ENCODE peak calls at places on chromosomes 3 and 15, in seven cellular contexts. One of them, this sample, is unnamed.
A peak's percentile ranks its signal among the peaks of the same experiment; 100 is the strongest.

GRCh38 chr3:127097516-127097915 is 95.4 kb upstream of the PRR23E start:
- DNase-seq in CD8-positive, alpha-beta T cell: no peak
- DNase-seq in fibroblast of lung: no peak
- DNase-seq in colonic mucosa: no peak
- DNase-seq in Peyer's patch: no peak
- DNase-seq in GM23338: no peak
- DNase-seq in naive thymus-derived CD4-positive, alpha-beta T cell: no peak
- DNase-seq in this sample: no peak

GRCh38 chr15:57403007-57403406 is 26.7 kb downstream of the CGNL1 start:
- DNase-seq in CD8-positive, alpha-beta T cell: no peak
- DNase-seq in fibroblast of lung: no peak
- DNase-seq in colonic mucosa: no peak
- DNase-seq in Peyer's patch: no peak
- DNase-seq in GM23338: no peak
- DNase-seq in naive thymus-derived CD4-positive, alpha-beta T cell: no peak
- DNase-seq in this sample: peak; percentile 23

GRCh38 chr3:136728918-136729317 is 23.3 kb downstream of the STAG1 start:
- DNase-seq in CD8-positive, alpha-beta T cell: no peak
- DNase-seq in fibroblast of lung: peak; percentile 89
- DNase-seq in colonic mucosa: no peak
- DNase-seq in Peyer's patch: no peak
- DNase-seq in GM23338: peak; percentile 44
- DNase-seq in naive thymus-derived CD4-positive, alpha-beta T cell: no peak
- DNase-seq in this sample: no peak

GRCh38 chr3:177898185-177898584 is 638.1 kb upstream of the KCNMB2 start:
- DNase-seq in CD8-positive, alpha-beta T cell: no peak
- DNase-seq in fibroblast of lung: no peak
- DNase-seq in colonic mucosa: no peak
- DNase-seq in Peyer's patch: no peak
- DNase-seq in GM23338: no peak
- DNase-seq in naive thymus-derived CD4-positive, alpha-beta T cell: no peak
- DNase-seq in this sample: no peak

GRCh38 chr3:38587548-38588131 is 61.8 kb downstream of the SCN5A start:
- DNase-seq in CD8-positive, alpha-beta T cell: no peak
- DNase-seq in fibroblast of lung: no peak
- DNase-seq in colonic mucosa: no peak
- DNase-seq in Peyer's patch: no peak
- DNase-seq in GM23338: no peak
- DNase-seq in naive thymus-derived CD4-positive, alpha-beta T cell: no peak
- DNase-seq in this sample: peak; percentile 17

GRCh38 chr3:194148383-194148782 is 12.4 kb downstream of the HES1 start:
- DNase-seq in CD8-positive, alpha-beta T cell: no peak
- DNase-seq in fibroblast of lung: peak; percentile 75
- DNase-seq in colonic mucosa: no peak
- DNase-seq in Peyer's patch: no peak
- DNase-seq in GM23338: no peak
- DNase-seq in naive thymus-derived CD4-positive, alpha-beta T cell: no peak
- DNase-seq in this sample: no peak

GRCh38 chr3:106589306-106589942 is 720.6 kb upstream of the CBLB start:
- DNase-seq in CD8-positive, alpha-beta T cell: no peak
- DNase-seq in fibroblast of lung: peak; percentile 93
- DNase-seq in colonic mucosa: no peak
- DNase-seq in Peyer's patch: no peak
- DNase-seq in GM23338: no peak
- DNase-seq in naive thymus-derived CD4-positive, alpha-beta T cell: no peak
- DNase-seq in this sample: no peak

GRCh38 chr3:101066776-101067175 is 73.6 kb upstream of the ABI3BP start:
- DNase-seq in CD8-positive, alpha-beta T cell: no peak
- DNase-seq in fibroblast of lung: peak; percentile 65
- DNase-seq in colonic mucosa: no peak
- DNase-seq in Peyer's patch: no peak
- DNase-seq in GM23338: no peak
- DNase-seq in naive thymus-derived CD4-positive, alpha-beta T cell: no peak
- DNase-seq in this sample: no peak

GRCh38 chr3:58672880-58673279 is 6.3 kb upstream of the FAM3D start:
- DNase-seq in CD8-positive, alpha-beta T cell: no peak
- DNase-seq in fibroblast of lung: no peak
- DNase-seq in colonic mucosa: no peak
- DNase-seq in Peyer's patch: no peak
- DNase-seq in GM23338: no peak
- DNase-seq in naive thymus-derived CD4-positive, alpha-beta T cell: no peak
- DNase-seq in this sample: no peak

GRCh38 chr15:56251315-56252091 is 7.8 kb upstream of the RFX7 start:
- DNase-seq in CD8-positive, alpha-beta T cell: no peak
- DNase-seq in fibroblast of lung: no peak
- DNase-seq in colonic mucosa: no peak
- DNase-seq in Peyer's patch: no peak
- DNase-seq in GM23338: no peak
- DNase-seq in naive thymus-derived CD4-positive, alpha-beta T cell: no peak
- DNase-seq in this sample: no peak

GRCh38 chr3:30964612-30965011 is 70.2 kb upstream of the GADL1 start:
- DNase-seq in CD8-positive, alpha-beta T cell: no peak
- DNase-seq in fibroblast of lung: no peak
- DNase-seq in colonic mucosa: no peak
- DNase-seq in Peyer's patch: no peak
- DNase-seq in GM23338: no peak
- DNase-seq in naive thymus-derived CD4-positive, alpha-beta T cell: no peak
- DNase-seq in this sample: no peak

DNA sequence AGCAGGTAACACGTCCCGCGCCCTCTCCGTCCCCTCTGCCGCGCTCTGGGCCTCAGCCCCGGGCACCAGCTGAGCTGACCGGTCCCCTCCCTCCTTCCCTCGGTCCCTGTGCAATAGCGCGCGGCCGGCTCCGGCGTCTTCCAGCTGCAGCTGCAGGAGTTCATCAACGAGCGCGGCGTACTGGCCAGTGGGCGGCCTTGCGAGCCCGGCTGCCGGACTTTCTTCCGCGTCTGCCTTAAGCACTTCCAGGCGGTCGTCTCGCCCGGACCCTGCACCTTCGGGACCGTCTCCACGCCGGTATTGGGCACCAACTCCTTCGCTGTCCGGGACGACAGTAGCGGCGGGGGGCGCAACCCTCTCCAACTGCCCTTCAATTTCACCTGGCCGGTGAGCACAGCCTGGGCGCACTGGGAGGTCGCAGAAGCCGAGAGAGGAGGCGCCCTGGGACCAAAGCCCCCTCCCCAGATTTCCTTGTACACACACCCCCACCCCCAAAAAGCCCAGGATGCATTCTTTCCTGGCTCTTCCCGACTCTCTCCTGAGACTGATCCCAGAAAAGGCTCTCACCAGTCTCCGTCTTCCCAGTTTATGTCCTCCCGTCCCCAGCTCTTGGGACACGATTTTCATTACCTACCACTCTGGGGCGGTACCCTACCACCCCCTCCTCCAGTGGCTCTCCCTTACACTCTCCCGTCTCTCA is 740 bp downstream of the DLL4 start:
- DNase-seq in CD8-positive, alpha-beta T cell: no peak
- DNase-seq in fibroblast of lung: peak; percentile 68
- DNase-seq in colonic mucosa: peak; percentile 62
- DNase-seq in Peyer's patch: no peak
- DNase-seq in GM23338: peak; percentile 67
- DNase-seq in naive thymus-derived CD4-positive, alpha-beta T cell: no peak
- DNase-seq in this sample: peak; percentile 70
- H3K4me1 ChIP-seq in CD8-positive, alpha-beta T cell: peaks cover 60% of the 10 kb centered on the region
- H3K4me1 ChIP-seq in fibroblast of lung: peaks cover 11% of the 10 kb centered on the region
- H3K4me1 ChIP-seq in colonic mucosa: peaks cover 28% of the 10 kb centered on the region
- H3K4me1 ChIP-seq in Peyer's patch: peaks cover 50% of the 10 kb centered on the region
- H3K4me1 ChIP-seq in GM23338: peaks cover 23% of the 10 kb centered on the region
- H3K4me1 ChIP-seq in naive thymus-derived CD4-positive, alpha-beta T cell: peaks cover 54% of the 10 kb centered on the region
- H3K4me1 ChIP-seq in this sample: peaks cover 25% of the 10 kb centered on the region

DNA sequence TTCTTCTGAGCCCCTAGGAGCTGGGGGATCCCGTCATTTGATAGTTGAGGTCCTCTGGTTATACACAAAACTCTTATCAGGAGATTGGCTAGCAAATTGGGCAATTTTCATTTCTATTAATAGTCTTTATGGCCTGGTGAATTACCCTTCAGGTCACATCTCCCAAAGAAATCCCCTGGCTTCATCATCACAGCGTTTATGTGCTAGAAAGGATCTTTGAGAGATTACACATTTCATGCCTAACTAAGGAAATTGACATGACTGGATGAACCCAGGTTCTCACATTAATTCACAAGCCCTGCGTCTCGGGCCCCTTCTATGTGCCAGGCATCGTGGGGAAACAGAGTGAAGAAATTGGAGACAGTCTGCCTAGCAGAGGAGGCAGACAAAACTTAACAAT is 227.4 kb upstream of the PROK2 start:
- DNase-seq in CD8-positive, alpha-beta T cell: no peak
- DNase-seq in fibroblast of lung: no peak
- DNase-seq in colonic mucosa: no peak
- DNase-seq in Peyer's patch: no peak
- DNase-seq in GM23338: no peak
- DNase-seq in naive thymus-derived CD4-positive, alpha-beta T cell: no peak
- DNase-seq in this sample: no peak
- H3K27ac ChIP-seq in CD8-positive, alpha-beta T cell: no peak overlapping the region
- H3K27ac ChIP-seq in fibroblast of lung: no peak overlapping the region
- H3K27ac ChIP-seq in colonic mucosa: no peak overlapping the region
- H3K27ac ChIP-seq in Peyer's patch: no peak overlapping the region
- H3K27ac ChIP-seq in GM23338: no peak overlapping the region
- H3K27ac ChIP-seq in naive thymus-derived CD4-positive, alpha-beta T cell: no peak overlapping the region
- H3K27ac ChIP-seq in this sample: no peak overlapping the region

DNA sequence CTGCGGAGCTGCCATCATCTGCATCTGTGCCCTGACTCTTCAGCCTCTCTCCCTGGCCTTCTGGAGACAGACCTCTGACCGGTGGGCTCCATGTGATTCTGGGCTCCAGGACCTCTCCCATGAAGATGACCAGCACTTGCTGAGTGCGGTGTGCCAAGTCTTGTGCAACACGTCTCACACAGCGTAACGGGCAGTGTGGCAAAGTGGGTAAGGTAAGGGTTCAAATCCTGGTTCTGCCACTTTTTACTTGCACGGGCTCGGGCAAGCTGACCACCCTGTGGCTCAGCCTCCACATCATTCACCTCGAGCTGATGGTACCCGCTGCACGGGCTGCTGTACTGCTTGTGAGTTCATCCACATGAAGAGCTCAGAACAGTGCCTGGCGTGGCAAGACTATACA is 6.5 kb upstream of the SYNM start:
- DNase-seq in CD8-positive, alpha-beta T cell: no peak
- DNase-seq in fibroblast of lung: no peak
- DNase-seq in colonic mucosa: no peak
- DNase-seq in Peyer's patch: no peak
- DNase-seq in GM23338: no peak
- DNase-seq in naive thymus-derived CD4-positive, alpha-beta T cell: no peak
- DNase-seq in this sample: no peak
- H3K27me3 ChIP-seq in CD8-positive, alpha-beta T cell: no peaks in the 10 kb centered on the region
- H3K27me3 ChIP-seq in fibroblast of lung: peaks cover 16% of the 10 kb centered on the region
- H3K27me3 ChIP-seq in colonic mucosa: peaks cover 13% of the 10 kb centered on the region
- H3K27me3 ChIP-seq in Peyer's patch: peaks cover 5% of the 10 kb centered on the region
- H3K27me3 ChIP-seq in GM23338: peaks cover 29% of the 10 kb centered on the region
- H3K27me3 ChIP-seq in naive thymus-derived CD4-positive, alpha-beta T cell: no peaks in the 10 kb centered on the region
- H3K27me3 ChIP-seq in this sample: peaks cover 12% of the 10 kb centered on the region

GRCh38 chr3:63950698-63951097 is 38.5 kb upstream of the SCAANT1 start:
- DNase-seq in CD8-positive, alpha-beta T cell: no peak
- DNase-seq in fibroblast of lung: peak; percentile 52
- DNase-seq in colonic mucosa: no peak
- DNase-seq in Peyer's patch: no peak
- DNase-seq in GM23338: no peak
- DNase-seq in naive thymus-derived CD4-positive, alpha-beta T cell: no peak
- DNase-seq in this sample: no peak
- H3K4me1 ChIP-seq in CD8-positive, alpha-beta T cell: peaks cover 23% of the 10 kb centered on the region
- H3K4me1 ChIP-seq in fibroblast of lung: peaks cover 9% of the 10 kb centered on the region
- H3K4me1 ChIP-seq in colonic mucosa: peaks cover 3% of the 10 kb centered on the region
- H3K4me1 ChIP-seq in Peyer's patch: no peaks in the 10 kb centered on the region
- H3K4me1 ChIP-seq in GM23338: peaks cover 35% of the 10 kb centered on the region
- H3K4me1 ChIP-seq in naive thymus-derived CD4-positive, alpha-beta T cell: peaks cover 13% of the 10 kb centered on the region
- H3K4me1 ChIP-seq in this sample: peaks cover 17% of the 10 kb centered on the region

GRCh38 chr3:52044869-52045616 is 11.3 kb downstream of the DUSP7 start:
- DNase-seq in CD8-positive, alpha-beta T cell: no peak
- DNase-seq in fibroblast of lung: no peak
- DNase-seq in colonic mucosa: no peak
- DNase-seq in Peyer's patch: no peak
- DNase-seq in GM23338: peak; percentile 77
- DNase-seq in naive thymus-derived CD4-positive, alpha-beta T cell: no peak
- DNase-seq in this sample: no peak
- H3K27ac ChIP-seq in CD8-positive, alpha-beta T cell: no peak overlapping the region
- H3K27ac ChIP-seq in fibroblast of lung: peak overlapping the region; percentile 98
- H3K27ac ChIP-seq in colonic mucosa: no peak overlapping the region
- H3K27ac ChIP-seq in Peyer's patch: no peak overlapping the region
- H3K27ac ChIP-seq in GM23338: no peak overlapping the region
- H3K27ac ChIP-seq in naive thymus-derived CD4-positive, alpha-beta T cell: peak overlapping the region; percentile 55
- H3K27ac ChIP-seq in this sample: no peak overlapping the region

DNA sequence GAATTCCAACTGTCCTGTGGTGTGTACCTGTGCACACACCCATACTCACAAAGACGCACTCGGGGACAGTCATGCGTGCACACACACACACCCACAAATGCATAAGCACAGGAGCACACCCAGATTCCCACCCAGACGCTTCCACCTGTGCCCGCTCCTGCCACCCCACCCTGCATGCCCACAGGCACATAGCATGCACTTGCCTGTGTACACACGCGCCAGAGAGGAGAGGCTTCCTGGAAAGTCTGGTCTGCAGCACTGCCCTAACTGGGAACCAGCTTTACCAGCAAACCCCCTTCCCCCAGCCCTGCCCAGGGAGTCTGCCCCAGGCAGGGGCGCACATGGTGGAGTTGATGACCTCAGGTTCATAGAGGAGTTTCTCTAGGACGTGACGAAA is 246.2 kb downstream of the UACA start:
- DNase-seq in CD8-positive, alpha-beta T cell: no peak
- DNase-seq in fibroblast of lung: no peak
- DNase-seq in colonic mucosa: no peak
- DNase-seq in Peyer's patch: no peak
- DNase-seq in GM23338: no peak
- DNase-seq in naive thymus-derived CD4-positive, alpha-beta T cell: no peak
- DNase-seq in this sample: no peak
- H3K27me3 ChIP-seq in CD8-positive, alpha-beta T cell: no peaks in the 10 kb centered on the region
- H3K27me3 ChIP-seq in fibroblast of lung: peaks cover 19% of the 10 kb centered on the region
- H3K27me3 ChIP-seq in colonic mucosa: no peaks in the 10 kb centered on the region
- H3K27me3 ChIP-seq in Peyer's patch: no peaks in the 10 kb centered on the region
- H3K27me3 ChIP-seq in GM23338: no peaks in the 10 kb centered on the region
- H3K27me3 ChIP-seq in naive thymus-derived CD4-positive, alpha-beta T cell: no peaks in the 10 kb centered on the region
- H3K27me3 ChIP-seq in this sample: no peaks in the 10 kb centered on the region

GRCh38 chr15:78796510-78796909 is 14.8 kb downstream of the ADAMTS7 start:
- DNase-seq in CD8-positive, alpha-beta T cell: no peak
- DNase-seq in fibroblast of lung: no peak
- DNase-seq in colonic mucosa: no peak
- DNase-seq in Peyer's patch: no peak
- DNase-seq in GM23338: no peak
- DNase-seq in naive thymus-derived CD4-positive, alpha-beta T cell: no peak
- DNase-seq in this sample: no peak

GRCh38 chr15:78804391-78804792 is 6.9 kb downstream of the ADAMTS7 start:
- DNase-seq in CD8-positive, alpha-beta T cell: no peak
- DNase-seq in fibroblast of lung: no peak
- DNase-seq in colonic mucosa: no peak
- DNase-seq in Peyer's patch: no peak
- DNase-seq in GM23338: peak; percentile 65
- DNase-seq in naive thymus-derived CD4-positive, alpha-beta T cell: no peak
- DNase-seq in this sample: no peak

GRCh38 chr15:78795043-78795442 is 16.2 kb downstream of the ADAMTS7 start:
- DNase-seq in CD8-positive, alpha-beta T cell: no peak
- DNase-seq in fibroblast of lung: no peak
- DNase-seq in colonic mucosa: no peak
- DNase-seq in Peyer's patch: no peak
- DNase-seq in GM23338: no peak
- DNase-seq in naive thymus-derived CD4-positive, alpha-beta T cell: no peak
- DNase-seq in this sample: no peak

GRCh38 chr15:78800189-78800588 is 11.1 kb downstream of the ADAMTS7 start:
- DNase-seq in CD8-positive, alpha-beta T cell: no peak
- DNase-seq in fibroblast of lung: no peak
- DNase-seq in colonic mucosa: no peak
- DNase-seq in Peyer's patch: no peak
- DNase-seq in GM23338: no peak
- DNase-seq in naive thymus-derived CD4-positive, alpha-beta T cell: no peak
- DNase-seq in this sample: no peak

GRCh38 chr15:78800806-78801205 is 10.5 kb downstream of the ADAMTS7 start:
- DNase-seq in CD8-positive, alpha-beta T cell: no peak
- DNase-seq in fibroblast of lung: no peak
- DNase-seq in colonic mucosa: no peak
- DNase-seq in Peyer's patch: no peak
- DNase-seq in GM23338: peak; percentile 37
- DNase-seq in naive thymus-derived CD4-positive, alpha-beta T cell: no peak
- DNase-seq in this sample: no peak
- H3K4me1 ChIP-seq in CD8-positive, alpha-beta T cell: no peaks in the 10 kb centered on the region
- H3K4me1 ChIP-seq in fibroblast of lung: peaks cover 4% of the 10 kb centered on the region
- H3K4me1 ChIP-seq in colonic mucosa: no peaks in the 10 kb centered on the region
- H3K4me1 ChIP-seq in Peyer's patch: no peaks in the 10 kb centered on the region
- H3K4me1 ChIP-seq in GM23338: peaks cover 8% of the 10 kb centered on the region
- H3K4me1 ChIP-seq in naive thymus-derived CD4-positive, alpha-beta T cell: no peaks in the 10 kb centered on the region
- H3K4me1 ChIP-seq in this sample: no peaks in the 10 kb centered on the region

This sample was measured in heart left ventricle.